ENCODE peak calls at places on chromosomes 2 and 18, in four cellular contexts. S, W, X and B are unnamed samples.

GRCh38 chr2:134154269-134154668 is 99.6 kb upstream of the MGAT5 start:
- DNase-seq in X (no peak), W (no peak), S (no peak), B (no peak)

GRCh38 chr18:61992923-61993322 is 100.1 kb upstream of the RNF152 start:
- DNase-seq in X (no peak), S (no peak), W (no peak), B (no peak)

GRCh38 chr18:51266736-51267135 is 69.3 kb upstream of the MEX3C start:
- DNase-seq in S (no peak), W (no peak), X (no peak), B (no peak)

GRCh38 chr2:17719562-17720371 is 33.8 kb downstream of the SMC6 start:
- DNase-seq in S (peak; percentile 14), X (no peak), W (no peak), B (no peak)

GRCh38 chr18:57915241-57915640 is 112.1 kb upstream of the ATP8B1 start:
- DNase-seq in X (no peak), S (peak; percentile 31), W (peak; percentile 86), B (no peak)

GRCh38 chr2:7857904-7858303 is 824.0 kb upstream of the ID2 start:
- DNase-seq in S (peak; percentile 26), W (no peak), X (no peak), B (no peak)

GRCh38 chr2:112136081-112136480 is 2.1 kb upstream of the FBLN7 start:
- DNase-seq in S (no peak), W (no peak), X (no peak), B (no peak)

GRCh38 chr18:14086459-14087231 is 45.6 kb downstream of the ZNF519 start:
- DNase-seq in S (peak; percentile 43), W (peak; percentile 48), X (no peak), B (peak; percentile 19)

GRCh38 chr18:66646622-66647021 is 42.7 kb upstream of the CDH19 start:
- DNase-seq in S (no peak), W (no peak), X (no peak), B (no peak)

GRCh38 chr2:8518986-8519669 is 162.7 kb upstream of the ID2 start:
- DNase-seq in X (no peak), W (no peak), S (no peak), B (no peak)

GRCh38 chr2:47260971-47261370 is 105.9 kb upstream of the STPG4 start:
- DNase-seq in X (no peak), W (no peak), S (no peak), B (no peak)

GRCh38 chr2:128413014-128413717 is 94.5 kb upstream of the HS6ST1 start:
- DNase-seq in W (no peak), S (no peak), X (no peak), B (no peak)

GRCh38 chr18:24271381-24272331 is 126.0 kb downstream of the OSBPL1A start:
- DNase-seq in X (no peak), W (peak; percentile 65), S (peak; percentile 31), B (peak; percentile 70)